ENCODE peak calls at places on chromosome 20, in four cellular contexts. P is cardiac septum, Y is ecto neural progenitor cell, G is SW 1271. U is an unnamed sample.

GRCh38 chr20:17873410-17874270 is 95.0 kb downstream of the SNX5 start:
- DNase-seq in G (no peak), P (peak; percentile 82), Y (no peak), U (no peak)

GRCh38 chr20:52096117-52096516 is 95.5 kb downstream of the ZFP64 start:
- DNase-seq in P (no peak), Y (no peak), G (no peak), U (no peak)

GRCh38 chr20:3874194-3874824 is 14.9 kb upstream of the PANK2 start:
- DNase-seq in P (no peak), Y (no peak), G (no peak), U (no peak)

GRCh38 chr20:46701556-46701955 is 7.9 kb upstream of the SLC2A10 start:
- DNase-seq in Y (peak; percentile 12), G (no peak), P (no peak), U (no peak)

GRCh38 chr20:1469925-1470571 is 3.4 kb upstream of the NSFL1C start:
- DNase-seq in G (peak; percentile 91), P (no peak), Y (peak; percentile 84), U (peak; percentile 95)

GRCh38 chr20:10673831-10674683 is at the start of gene JAG1:
- DNase-seq in Y (peak; percentile 97), G (peak; percentile 88), P (peak; percentile 99), U (peak; percentile 85)

GRCh38 chr20:5357942-5358341 is 41.2 kb upstream of the PROKR2 start:
- DNase-seq in G (no peak), P (no peak), Y (no peak), U (no peak)

GRCh38 chr20:20887593-20888272 is 175.3 kb upstream of the RALGAPA2 start:
- DNase-seq in G (no peak), P (no peak), Y (peak; percentile 71), U (no peak)

GRCh38 chr20:46058656-46059281 is 29.8 kb downstream of the SLC12A5 start:
- DNase-seq in P (no peak), Y (peak; percentile 55), G (no peak), U (no peak)

GRCh38 chr20:25221592-25222460 is 26.1 kb upstream of the PYGB start:
- DNase-seq in Y (no peak), G (no peak), P (no peak), U (no peak)

GRCh38 chr20:1833728-1834726 is 61.2 kb upstream of the SIRPA start:
- DNase-seq in P (no peak), Y (no peak), G (no peak), U (no peak)

GRCh38 chr20:14997791-14998190 is 660.4 kb upstream of the FLRT3 start:
- DNase-seq in G (no peak), Y (no peak), P (no peak), U (peak; percentile 29)

GRCh38 chr20:62496525-62497218 is 20.9 kb upstream of the GATA5 start:
- DNase-seq in G (no peak), Y (peak; percentile 84), P (no peak), U (no peak)

GRCh38 chr20:59047938-59048680 is 5.5 kb upstream of the PRELID3B start:
- DNase-seq in Y (no peak), G (no peak), P (no peak), U (no peak)

GRCh38 chr20:40672095-40672494 is 16.9 kb downstream of the MAFB start:
- DNase-seq in P (no peak), G (no peak), Y (no peak), U (no peak)

GRCh38 chr20:33826270-33826897 is 15.2 kb downstream of the CHMP4B start:
- DNase-seq in P (no peak), Y (no peak), G (no peak), U (no peak)

GRCh38 chr20:63518946-63519764 is 1.4 kb upstream of the PPDPF start:
- DNase-seq in Y (no peak), P (no peak), G (no peak), U (no peak)

GRCh38 chr20:44800398-44801046 is 9.8 kb downstream of the RIMS4 start:
- DNase-seq in P (no peak), Y (no peak), G (no peak), U (no peak)

GRCh38 chr20:33463332-33464101 is 20.0 kb upstream of the SNTA1 start:
- DNase-seq in Y (no peak), P (no peak), G (no peak), U (no peak)

GRCh38 chr20:17533396-17533795 is 2.2 kb upstream of the BFSP1 start:
- DNase-seq in P (no peak), Y (peak; percentile 65), G (peak; percentile 53), U (no peak)

GRCh38 chr20:51529758-51530157 is 12.8 kb downstream of the NFATC2 start:
- DNase-seq in P (no peak), Y (no peak), G (no peak), U (no peak)

GRCh38 chr20:43936371-43936770 is 21.7 kb downstream of the TOX2 start:
- DNase-seq in Y (no peak), P (no peak), G (no peak), U (no peak)

GRCh38 chr20:61719691-61720347 is 345.9 kb downstream of the TAF4 start:
- DNase-seq in P (no peak), Y (no peak), G (no peak), U (no peak)

GRCh38 chr20:48928832-48929725 is 7.6 kb downstream of the ARFGEF2 start:
- DNase-seq in Y (no peak), G (no peak), P (no peak), U (peak; percentile 39)

U was measured in pulmonary artery endothelial cell.